ENCODE peak calls at places on chromosome 6, in five cellular contexts. One of them, this sample, is unnamed. For H3K4me1, the result is how much of the 10 kb centered on the place peaks cover.

GRCh38 chr6:106383573-106383972 is 23.1 kb downstream of the CRYBG1 start:
- DNase-seq in neuronal stem cell: no peak
- DNase-seq in left lung: no peak
- DNase-seq in fibroblast of lung: no peak
- DNase-seq in aorta: no peak
- DNase-seq in this sample: no peak

GRCh38 chr6:39593644-39594043 is 131.6 kb downstream of the KIF6 start:
- DNase-seq in neuronal stem cell: no peak
- DNase-seq in left lung: no peak
- DNase-seq in fibroblast of lung: no peak
- DNase-seq in aorta: no peak
- DNase-seq in this sample: no peak

GRCh38 chr6:144582939-144583613 is 297.9 kb downstream of the UTRN start:
- DNase-seq in neuronal stem cell: no peak
- DNase-seq in left lung: peak
- DNase-seq in fibroblast of lung: peak
- DNase-seq in aorta: peak
- DNase-seq in this sample: peak

GRCh38 chr6:140537211-140537610 is 1162.8 kb upstream of the CITED2 start:
- DNase-seq in neuronal stem cell: no peak
- DNase-seq in left lung: no peak
- DNase-seq in fibroblast of lung: peak
- DNase-seq in aorta: no peak
- DNase-seq in this sample: no peak

GRCh38 chr6:98593676-98594075 is 240.7 kb upstream of the POU3F2 start:
- DNase-seq in neuronal stem cell: no peak
- DNase-seq in left lung: no peak
- DNase-seq in fibroblast of lung: no peak
- DNase-seq in aorta: no peak
- DNase-seq in this sample: no peak

GRCh38 chr6:118319890-118320289 is 228.2 kb upstream of the PLN start:
- DNase-seq in neuronal stem cell: no peak
- DNase-seq in left lung: no peak
- DNase-seq in fibroblast of lung: no peak
- DNase-seq in aorta: no peak
- DNase-seq in this sample: no peak

GRCh38 chr6:165468361-165468760 is 159.0 kb upstream of the C6orf118 start:
- DNase-seq in neuronal stem cell: no peak
- DNase-seq in left lung: no peak
- DNase-seq in fibroblast of lung: no peak
- DNase-seq in aorta: no peak
- DNase-seq in this sample: no peak

GRCh38 chr6:139872635-139873034 is 498.2 kb upstream of the CITED2 start:
- DNase-seq in neuronal stem cell: no peak
- DNase-seq in left lung: no peak
- DNase-seq in fibroblast of lung: no peak
- DNase-seq in aorta: no peak
- DNase-seq in this sample: no peak

GRCh38 chr6:147287869-147288271 is 83.7 kb downstream of the STXBP5 start:
- DNase-seq in neuronal stem cell: no peak
- DNase-seq in left lung: no peak
- DNase-seq in fibroblast of lung: peak
- DNase-seq in aorta: no peak
- DNase-seq in this sample: no peak

GRCh38 chr6:134288538-134289203 is 29.2 kb downstream of the SGK1 start:
- DNase-seq in neuronal stem cell: no peak
- DNase-seq in left lung: no peak
- DNase-seq in fibroblast of lung: peak
- DNase-seq in aorta: no peak
- DNase-seq in this sample: no peak

GRCh38 chr6:34145161-34146020 is 496 bp downstream of the GRM4 start:
- DNase-seq in neuronal stem cell: peak
- DNase-seq in left lung: no peak
- DNase-seq in fibroblast of lung: peak
- DNase-seq in aorta: peak
- DNase-seq in this sample: no peak

GRCh38 chr6:7993952-7994351 is 70.2 kb downstream of the BLOC1S5 start:
- DNase-seq in neuronal stem cell: no peak
- DNase-seq in left lung: no peak
- DNase-seq in fibroblast of lung: no peak
- DNase-seq in aorta: no peak
- DNase-seq in this sample: no peak

GRCh38 chr6:99821164-99821563 is 172.9 kb downstream of the MCHR2 start:
- DNase-seq in neuronal stem cell: no peak
- DNase-seq in left lung: no peak
- DNase-seq in fibroblast of lung: no peak
- DNase-seq in aorta: no peak
- DNase-seq in this sample: no peak

GRCh38 chr6:135162678-135163439 is 18.2 kb upstream of the MYB start:
- DNase-seq in neuronal stem cell: peak
- DNase-seq in left lung: no peak
- DNase-seq in fibroblast of lung: no peak
- DNase-seq in aorta: peak
- DNase-seq in this sample: no peak

GRCh38 chr6:116922853-116923548 is 46.0 kb downstream of the RFX6 start:
- DNase-seq in neuronal stem cell: no peak
- DNase-seq in left lung: no peak
- DNase-seq in fibroblast of lung: no peak
- DNase-seq in aorta: no peak
- DNase-seq in this sample: no peak

GRCh38 chr6:153129873-153130514 is 1.1 kb downstream of the RGS17 start:
- DNase-seq in neuronal stem cell: peak
- DNase-seq in left lung: no peak
- DNase-seq in fibroblast of lung: peak
- DNase-seq in aorta: no peak
- DNase-seq in this sample: no peak

GRCh38 chr6:49835140-49835539 is 31.2 kb downstream of the CRISP1 start:
- DNase-seq in neuronal stem cell: no peak
- DNase-seq in left lung: no peak
- DNase-seq in fibroblast of lung: no peak
- DNase-seq in aorta: no peak
- DNase-seq in this sample: no peak

GRCh38 chr6:7617954-7618764 is 28.2 kb downstream of the SNRNP48 start:
- DNase-seq in neuronal stem cell: no peak
- DNase-seq in left lung: peak
- DNase-seq in fibroblast of lung: peak
- DNase-seq in aorta: peak
- DNase-seq in this sample: no peak

GRCh38 chr6:23320588-23320987 is 751.2 kb downstream of the HDGFL1 start:
- DNase-seq in neuronal stem cell: no peak
- DNase-seq in left lung: no peak
- DNase-seq in fibroblast of lung: no peak
- DNase-seq in aorta: no peak
- DNase-seq in this sample: no peak

GRCh38 chr6:129901910-129902309 is 40.8 kb upstream of the TMEM244 start:
- DNase-seq in neuronal stem cell: no peak
- DNase-seq in left lung: no peak
- DNase-seq in fibroblast of lung: peak
- DNase-seq in aorta: no peak
- DNase-seq in this sample: no peak

GRCh38 chr6:6978731-6979130 is 129.0 kb upstream of the RREB1 start:
- DNase-seq in neuronal stem cell: no peak
- DNase-seq in left lung: no peak
- DNase-seq in fibroblast of lung: no peak
- DNase-seq in aorta: no peak
- DNase-seq in this sample: no peak

GRCh38 chr6:136051140-136051775 is 198.9 kb downstream of the MTFR2 start:
- DNase-seq in neuronal stem cell: no peak
- DNase-seq in left lung: no peak
- DNase-seq in fibroblast of lung: peak
- DNase-seq in aorta: no peak
- DNase-seq in this sample: no peak

GRCh38 chr6:148723484-148723883 is 23.3 kb upstream of the UST start:
- DNase-seq in neuronal stem cell: no peak
- DNase-seq in left lung: no peak
- DNase-seq in fibroblast of lung: peak
- DNase-seq in aorta: no peak
- DNase-seq in this sample: no peak

GRCh38 chr6:72728706-72729343 is 107.0 kb downstream of the KCNQ5 start:
- DNase-seq in neuronal stem cell: no peak
- DNase-seq in left lung: no peak
- DNase-seq in fibroblast of lung: no peak
- DNase-seq in aorta: no peak
- DNase-seq in this sample: no peak

DNA sequence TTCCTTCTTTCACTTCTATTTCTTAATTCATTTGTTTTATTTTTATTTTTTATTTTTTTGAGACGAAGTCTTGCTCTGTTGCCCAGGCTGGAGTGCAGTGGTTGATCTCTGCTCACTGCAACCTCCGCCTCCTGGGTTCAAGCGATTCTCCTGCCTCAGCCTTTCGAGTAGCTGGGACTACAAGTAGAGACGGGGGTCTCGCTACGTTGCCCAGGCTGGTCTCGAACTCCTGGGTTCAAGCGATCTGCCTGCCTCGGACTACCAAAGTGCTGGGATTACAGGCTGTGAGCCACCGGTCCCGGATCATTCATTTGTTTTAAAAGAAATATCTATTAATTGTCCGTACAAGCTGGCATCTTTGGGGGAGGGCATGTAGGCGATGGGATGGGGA is 487 bp upstream of the NFKBIE start:
- DNase-seq in neuronal stem cell: no peak
- DNase-seq in left lung: no peak
- DNase-seq in fibroblast of lung: no peak
- DNase-seq in aorta: no peak
- DNase-seq in this sample: no peak
- H3K4me3 ChIP-seq in neuronal stem cell: no peak
- H3K4me3 ChIP-seq in left lung: peak
- H3K4me3 ChIP-seq in fibroblast of lung: peak
- H3K4me3 ChIP-seq in aorta: no peak
- H3K4me3 ChIP-seq in this sample: peak

GRCh38 chr6:125195526-125195925 is 42.0 kb downstream of the TPD52L1 start:
- DNase-seq in neuronal stem cell: no peak
- DNase-seq in left lung: no peak
- DNase-seq in fibroblast of lung: no peak
- DNase-seq in aorta: no peak
- DNase-seq in this sample: no peak

GRCh38 chr6:125200986-125201385 is 47.4 kb downstream of the TPD52L1 start:
- DNase-seq in neuronal stem cell: no peak
- DNase-seq in left lung: no peak
- DNase-seq in fibroblast of lung: no peak
- DNase-seq in aorta: no peak
- DNase-seq in this sample: no peak

GRCh38 chr6:125197795-125198269 is 44.3 kb downstream of the TPD52L1 start:
- DNase-seq in neuronal stem cell: no peak
- DNase-seq in left lung: peak
- DNase-seq in fibroblast of lung: peak
- DNase-seq in aorta: peak
- DNase-seq in this sample: no peak

GRCh38 chr6:125196613-125197012 is 43.0 kb downstream of the TPD52L1 start:
- DNase-seq in neuronal stem cell: no peak
- DNase-seq in left lung: no peak
- DNase-seq in fibroblast of lung: peak
- DNase-seq in aorta: no peak
- DNase-seq in this sample: no peak

GRCh38 chr6:125198285-125199009 is 44.9 kb downstream of the TPD52L1 start:
- DNase-seq in neuronal stem cell: no peak
- DNase-seq in left lung: no peak
- DNase-seq in fibroblast of lung: no peak
- DNase-seq in aorta: no peak
- DNase-seq in this sample: no peak
- H3K27ac ChIP-seq in neuronal stem cell: no peak
- H3K27ac ChIP-seq in left lung: peak
- H3K27ac ChIP-seq in fibroblast of lung: no peak
- H3K27ac ChIP-seq in aorta: no peak
- H3K27ac ChIP-seq in this sample: no peak

DNA sequence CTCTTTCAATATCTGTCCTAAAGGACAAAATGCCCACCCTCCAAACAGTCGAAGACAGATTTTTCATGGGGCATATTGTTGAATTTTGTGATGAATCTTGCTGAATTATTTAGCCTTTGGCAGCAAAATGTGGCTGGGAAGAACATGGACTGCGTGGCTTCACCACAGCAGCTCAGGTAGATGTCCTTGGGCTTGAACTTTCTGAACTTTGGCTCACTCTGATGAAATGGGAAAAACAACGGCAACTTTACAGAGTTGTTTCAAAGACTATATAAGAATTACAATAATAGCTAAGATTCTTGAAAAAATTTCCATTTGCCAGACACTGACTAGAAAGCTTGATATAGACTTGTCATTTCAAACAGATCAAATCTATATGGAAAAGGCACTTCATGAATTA is 52.8 kb upstream of the IL20RA start:
- DNase-seq in neuronal stem cell: no peak
- DNase-seq in left lung: no peak
- DNase-seq in fibroblast of lung: no peak
- DNase-seq in aorta: no peak
- DNase-seq in this sample: no peak
- H3K4me1 ChIP-seq in neuronal stem cell: under half
- H3K4me1 ChIP-seq in left lung: under half
- H3K4me1 ChIP-seq in fibroblast of lung: under half
- H3K4me1 ChIP-seq in aorta: under half
- H3K4me1 ChIP-seq in this sample: under half

DNA sequence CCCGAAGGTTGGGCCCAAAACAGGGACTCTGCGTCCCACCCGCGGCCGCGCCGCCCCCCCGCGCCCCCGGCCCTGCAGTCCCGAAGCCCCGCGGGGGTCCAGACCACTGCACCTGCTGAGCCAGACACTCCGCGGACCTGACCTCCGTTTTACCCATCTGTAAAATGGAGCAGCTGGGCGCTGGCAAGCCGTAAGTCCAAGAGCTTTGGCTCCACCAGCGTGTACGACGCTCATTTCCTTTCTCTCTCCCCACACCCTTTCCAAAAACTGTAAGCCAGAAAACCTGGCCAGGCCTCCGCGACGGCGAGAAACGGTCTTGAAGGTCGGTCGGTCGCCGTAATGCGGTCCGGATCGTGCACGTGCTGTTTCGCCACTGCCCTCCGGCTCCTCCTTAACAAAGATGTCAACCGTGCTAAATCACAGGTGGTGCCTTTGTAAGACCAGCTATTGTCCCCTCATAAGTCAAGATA is 7.8 kb upstream of the NR2E1 start:
- DNase-seq in neuronal stem cell: peak
- DNase-seq in left lung: no peak
- DNase-seq in fibroblast of lung: no peak
- DNase-seq in aorta: no peak
- DNase-seq in this sample: no peak
- H3K4me3 ChIP-seq in neuronal stem cell: peak
- H3K4me3 ChIP-seq in left lung: no peak
- H3K4me3 ChIP-seq in fibroblast of lung: no peak
- H3K4me3 ChIP-seq in aorta: peak
- H3K4me3 ChIP-seq in this sample: peak

DNA sequence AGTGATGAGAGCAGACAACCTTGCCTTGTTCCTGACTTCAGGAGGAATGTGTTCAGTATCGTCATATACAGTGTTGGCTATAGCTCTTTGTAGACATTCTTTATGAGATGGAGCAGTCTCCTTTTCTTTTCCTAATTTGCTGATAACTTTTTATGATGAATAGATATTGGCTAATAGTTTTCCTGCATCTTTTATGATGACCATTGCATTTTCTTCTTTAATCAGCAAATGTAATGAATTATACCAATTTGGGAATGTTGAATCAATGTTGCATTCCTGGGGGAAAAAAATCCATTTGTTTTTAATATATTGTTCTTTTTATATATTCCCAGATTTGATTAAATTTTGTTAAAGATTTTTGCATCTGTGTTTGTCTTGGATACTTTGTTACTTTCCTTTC is 23.7 kb downstream of the KDM1B start:
- DNase-seq in neuronal stem cell: no peak
- DNase-seq in left lung: no peak
- DNase-seq in fibroblast of lung: no peak
- DNase-seq in aorta: no peak
- DNase-seq in this sample: no peak
- H3K27ac ChIP-seq in neuronal stem cell: no peak
- H3K27ac ChIP-seq in left lung: no peak
- H3K27ac ChIP-seq in fibroblast of lung: no peak
- H3K27ac ChIP-seq in aorta: no peak
- H3K27ac ChIP-seq in this sample: no peak